ENCODE peak calls at places on chromosomes 13 and 19, in seven cellular contexts. W is stimulated activated CD4-positive, alpha-beta T cell treated with anti-CD3 and anti-CD28 coated beads, TNF-alpha, amount 100 ng/mL, for 4 hours; G is mesenchymal stem cell; D is fibroblast of pulmonary artery; Q is islet precursor cell; O is Calu3; P is effector memory CD4-positive, alpha-beta T cell. Y is an unnamed sample.

GRCh38 chr19:41189425-41190065 is 3.5 kb upstream of the CYP2S1 start:
- DNase-seq in O (no peak), D (no peak), P (no peak), G (no peak), W (no peak), Q (no peak), Y (no peak)

GRCh38 chr19:39842693-39843435 is 3.3 kb downstream of the FBL start:
- DNase-seq in O (no peak), W (no peak), D (no peak), P (no peak), G (no peak), Q (no peak), Y (no peak)

GRCh38 chr13:95956589-95957148 is 96.5 kb downstream of the UGGT2 start:
- DNase-seq in O (no peak), W (no peak), D (peak), P (no peak), G (no peak), Q (no peak), Y (no peak)

GRCh38 chr13:39350461-39350881 is 252.5 kb downstream of the LHFPL6 start:
- DNase-seq in Q (no peak), O (no peak), P (no peak), W (no peak), D (no peak), G (no peak), Y (no peak)

GRCh38 chr19:55670280-55671053 is 4.6 kb upstream of the EPN1 start:
- DNase-seq in G (no peak), Q (peak), D (no peak), O (no peak), W (no peak), P (no peak), Y (peak)

GRCh38 chr19:45630463-45630862 is 8.7 kb downstream of the EML2 start:
- DNase-seq in O (peak), D (peak), W (no peak), Q (peak), P (no peak), G (peak), Y (no peak)

GRCh38 chr19:34430738-34431625 is 2.8 kb downstream of the UBA2 start:
- DNase-seq in G (peak), P (no peak), O (peak), W (no peak), Q (peak), D (peak), Y (no peak)

GRCh38 chr13:78680611-78681010 is 21.7 kb upstream of the OBI1 start:
- DNase-seq in G (no peak), D (no peak), W (no peak), Q (no peak), P (no peak), O (no peak), Y (peak)

GRCh38 chr19:6713773-6714692 is 6.4 kb downstream of the C3 start:
- DNase-seq in Q (no peak), P (no peak), D (no peak), G (no peak), W (no peak), O (no peak), Y (no peak)

GRCh38 chr19:28026636-28027035 is 1186.3 kb downstream of the UQCRFS1 start:
- DNase-seq in D (no peak), W (no peak), G (no peak), P (no peak), O (no peak), Q (no peak), Y (no peak)

GRCh38 chr13:110913322-110913721 is 1.5 kb downstream of the ANKRD10 start:
- DNase-seq in W (no peak), D (peak), P (no peak), O (no peak), G (peak), Q (no peak), Y (no peak)

GRCh38 chr19:39446365-39447084 is 1.1 kb downstream of the SUPT5H start:
- DNase-seq in D (no peak), O (no peak), P (no peak), G (no peak), Q (no peak), W (no peak), Y (no peak)

GRCh38 chr13:34310539-34310938 is 492.6 kb downstream of the RFC3 start:
- DNase-seq in O (no peak), W (no peak), P (no peak), Q (no peak), D (no peak), G (no peak), Y (no peak)

GRCh38 chr19:2728783-2729387 is 7.7 kb upstream of the DIRAS1 start:
- DNase-seq in O (no peak), G (no peak), P (no peak), D (no peak), W (no peak), Q (peak), Y (no peak)

GRCh38 chr19:10686661-10687517 is 14.3 kb upstream of the QTRT1 start:
- DNase-seq in P (no peak), Q (no peak), D (peak), W (no peak), G (no peak), O (no peak), Y (no peak)

GRCh38 chr19:14450168-14450874 is 17.2 kb downstream of the PKN1 start:
- DNase-seq in D (peak), G (peak), Q (peak), W (peak), O (peak), P (peak), Y (peak)

Y was measured in NCI-H774.